ENCODE peak calls at places on chromosomes 7 and 10, in five cellular contexts. F, B, K, P and X are unnamed samples.

GRCh38 chr7:5714657-5715337 is 66.7 kb downstream of the RNF216 start:
- DNase-seq in F (no peak), B (no peak), K (no peak), P (no peak), X (no peak)

GRCh38 chr7:66110861-66111260 is 3.8 kb upstream of the CRCP start:
- DNase-seq in F (peak), B (no peak), K (no peak), P (no peak), X (peak)

GRCh38 chr7:140475747-140476333 is 3.5 kb downstream of the MKRN1 start:
- DNase-seq in F (peak), B (peak), K (no peak), P (peak), X (peak)

GRCh38 chr7:117164578-117164977 is 158.3 kb downstream of the WNT2 start:
- DNase-seq in F (no peak), B (no peak), K (no peak), P (no peak), X (no peak)

GRCh38 chr10:111835562-111835961 is 348.0 kb downstream of the GPAM start:
- DNase-seq in F (no peak), B (no peak), K (no peak), P (no peak), X (no peak)

GRCh38 chr7:42192851-42193456 is 44.1 kb downstream of the GLI3 start:
- DNase-seq in F (no peak), B (no peak), K (no peak), P (no peak), X (no peak)

GRCh38 chr10:48468866-48469511 is 135.9 kb downstream of the ARHGAP22 start:
- DNase-seq in F (no peak), B (no peak), K (no peak), P (no peak), X (no peak)

GRCh38 chr7:620052-620451 is 100.4 kb upstream of the PDGFA start:
- DNase-seq in F (no peak), B (peak), K (no peak), P (no peak), X (no peak)

GRCh38 chr10:79393924-79394610 is 46.8 kb downstream of the PPIF start:
- DNase-seq in F (no peak), B (no peak), K (no peak), P (no peak), X (no peak)

GRCh38 chr7:36037121-36037662 is 115.9 kb upstream of the EEPD1 start:
- DNase-seq in F (no peak), B (no peak), K (no peak), P (peak), X (no peak)

GRCh38 chr7:124201768-124202349 is 169.0 kb upstream of the TMEM229A start:
- DNase-seq in F (no peak), B (no peak), K (no peak), P (no peak), X (no peak)

GRCh38 chr10:44306147-44306710 is 78.7 kb downstream of the CXCL12 start:
- DNase-seq in F (no peak), B (no peak), K (no peak), P (no peak), X (no peak)

GRCh38 chr10:78703581-78703980 is 365.2 kb upstream of the ZMIZ1 start:
- DNase-seq in F (no peak), B (no peak), K (no peak), P (peak), X (no peak)

GRCh38 chr10:51000976-51001375 is 73.3 kb upstream of the PRKG1 start:
- DNase-seq in F (no peak), B (no peak), K (no peak), P (no peak), X (no peak)

GRCh38 chr10:86257683-86258082 is 108.9 kb downstream of the GRID1 start:
- DNase-seq in F (no peak), B (no peak), K (no peak), P (peak), X (no peak)

GRCh38 chr10:120423350-120424197 is 33.5 kb upstream of the PLPP4 start:
- DNase-seq in F (peak), B (peak), K (no peak), P (peak), X (peak)
- TF ChIP-seq REST in F (no peak), B (no peak), K (no peak), P (no peak), X (no peak)

DNA sequence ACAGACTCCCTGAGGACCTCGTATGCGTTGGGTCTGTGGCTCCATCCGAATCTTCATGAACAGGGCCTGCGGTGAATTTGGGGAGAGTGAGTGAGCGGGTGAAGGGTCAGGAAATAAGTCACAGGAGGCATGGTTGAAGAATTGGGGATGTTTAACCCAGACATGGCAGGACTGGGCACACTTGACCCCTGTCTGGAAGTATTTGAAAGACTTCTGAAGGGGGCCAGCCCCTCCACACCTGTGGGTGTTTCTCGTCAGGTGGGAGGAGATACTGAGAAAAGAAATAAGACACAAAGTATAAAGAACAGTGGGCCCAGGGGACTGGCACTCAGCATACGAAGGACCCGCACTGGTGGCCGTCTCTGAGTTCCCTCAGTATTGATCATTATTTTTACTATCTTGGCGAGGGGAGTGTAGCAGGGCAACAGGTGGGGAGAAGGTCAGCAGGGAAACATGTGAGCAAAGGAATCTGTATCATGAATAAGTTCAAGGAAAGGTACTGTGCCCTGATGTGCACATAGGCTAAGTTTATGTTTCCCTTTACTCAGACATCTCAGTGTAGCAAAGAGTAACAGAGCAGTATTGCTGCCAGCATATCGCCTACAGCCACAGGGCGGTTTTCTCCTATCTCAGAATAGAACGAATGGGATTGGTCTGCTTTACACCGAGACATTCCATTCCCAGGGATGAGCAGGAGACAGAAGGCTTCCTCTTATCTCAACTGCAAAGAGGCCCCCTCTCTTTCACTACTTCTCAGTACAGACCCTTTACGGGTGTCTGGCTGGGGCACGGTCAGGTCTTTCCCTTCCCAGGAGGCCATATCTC is 38.2 kb upstream of the PFKFB3 start:
- DNase-seq in F (no peak), B (no peak), K (no peak), P (no peak), X (no peak)
- TF ChIP-seq YY1 in F (no peak), B (no peak), K (no peak), P (no peak), X (no peak)

DNA sequence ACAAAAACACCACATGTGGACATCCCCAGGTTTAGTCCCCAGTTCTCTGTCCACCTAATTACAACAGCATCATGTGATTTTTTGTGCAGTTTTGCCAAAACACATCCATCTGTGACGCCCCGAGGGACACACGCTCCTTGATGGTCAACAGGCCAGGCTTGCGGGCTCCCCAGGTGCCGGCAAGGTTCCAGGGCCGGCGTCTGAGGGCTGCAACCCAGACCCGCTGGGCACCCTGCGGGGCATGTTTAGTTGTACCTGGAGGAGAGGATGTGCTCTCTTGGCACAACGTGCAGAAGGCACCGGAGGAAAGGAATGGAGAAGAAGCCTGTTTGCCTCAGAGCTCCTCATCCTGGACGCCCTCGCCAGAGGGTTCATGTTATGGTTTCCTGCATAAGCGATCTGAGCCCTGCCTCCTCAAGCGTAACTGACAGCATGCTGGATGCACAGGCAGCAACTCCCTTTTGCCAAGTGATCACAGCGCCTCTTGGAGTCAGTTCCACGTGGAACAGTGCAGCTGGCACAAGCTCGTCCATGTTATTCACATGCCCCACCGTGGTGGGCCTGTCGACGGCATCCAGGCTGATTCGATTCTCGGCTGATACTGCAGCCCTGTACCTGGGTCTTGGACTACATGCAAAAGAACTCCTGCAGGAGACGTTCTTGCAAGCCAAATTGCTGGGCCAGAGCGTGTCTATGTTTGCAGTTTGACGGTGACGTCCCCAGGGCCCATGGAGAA is 41.6 kb downstream of the JAKMIP3 start:
- DNase-seq in F (no peak), B (no peak), K (no peak), P (no peak), X (no peak)
- TF ChIP-seq REST in F (no peak), B (no peak), K (no peak), P (no peak), X (no peak)

GRCh38 chr10:127896590-127896989 is 3.8 kb upstream of the CLRN3 start:
- DNase-seq in F (no peak), B (no peak), K (no peak), P (no peak), X (no peak)
- TF ChIP-seq YY1 in F (no peak), B (no peak), K (no peak), P (no peak), X (no peak)

GRCh38 chr10:92742331-92743228 is 52.8 kb downstream of the HHEX start:
- DNase-seq in F (no peak), B (no peak), K (peak), P (no peak), X (no peak)
- TF ChIP-seq REST in F (no peak), B (no peak), K (no peak), P (no peak), X (no peak)

GRCh38 chr10:7304110-7304509 is 106.7 kb downstream of the SFMBT2 start:
- DNase-seq in F (no peak), B (no peak), K (no peak), P (no peak), X (no peak)

GRCh38 chr10:7306147-7306546 is 104.7 kb downstream of the SFMBT2 start:
- DNase-seq in F (no peak), B (no peak), K (no peak), P (no peak), X (no peak)

GRCh38 chr10:7303067-7303629 is 107.7 kb downstream of the SFMBT2 start:
- DNase-seq in F (no peak), B (no peak), K (no peak), P (no peak), X (no peak)

GRCh38 chr10:7302393-7303054 is 108.3 kb downstream of the SFMBT2 start:
- DNase-seq in F (no peak), B (no peak), K (no peak), P (no peak), X (no peak)

GRCh38 chr10:7305053-7305452 is 105.8 kb downstream of the SFMBT2 start:
- DNase-seq in F (no peak), B (no peak), K (no peak), P (no peak), X (no peak)
- TF ChIP-seq YY1 in F (no peak), B (no peak), K (no peak), P (no peak), X (no peak)

DNA sequence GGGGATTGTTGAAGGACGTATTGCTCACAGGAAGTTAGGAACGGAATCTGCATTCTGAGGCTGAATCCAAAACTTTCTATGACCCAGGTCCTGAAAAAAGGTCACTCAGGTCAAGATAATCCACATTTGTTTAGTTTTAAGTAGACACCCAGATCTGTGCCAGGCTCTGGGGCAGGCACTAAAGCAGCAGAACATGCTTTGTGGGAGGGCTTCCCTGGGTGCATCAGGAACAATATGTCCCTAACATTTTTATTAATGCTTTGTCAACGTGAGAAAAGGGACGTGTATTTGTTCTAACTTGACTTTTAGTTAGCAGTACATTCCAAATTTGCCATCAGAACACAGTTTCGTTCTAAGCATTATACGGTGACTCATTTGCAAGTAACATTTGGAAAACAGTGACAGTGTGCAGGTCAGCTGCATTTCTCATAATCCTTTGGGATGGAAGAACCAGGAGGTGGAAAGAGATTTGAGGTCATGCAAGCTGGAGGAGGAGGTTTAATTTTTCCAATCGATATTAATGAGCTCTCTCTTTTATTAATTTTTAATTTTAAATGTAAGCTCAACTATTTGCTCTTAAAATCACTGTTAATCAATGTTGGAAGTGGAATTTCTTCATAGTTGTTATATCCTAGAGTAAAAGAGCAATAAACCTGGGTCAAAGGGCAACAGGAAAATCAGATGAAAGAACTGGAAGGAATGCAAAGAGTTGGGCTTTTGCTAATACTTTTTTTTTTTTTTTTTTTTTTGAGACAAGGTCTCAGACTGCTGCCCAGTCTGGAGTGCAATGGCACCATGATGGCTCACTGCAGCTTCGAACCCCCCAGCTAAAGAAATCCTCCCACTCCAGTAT is 35.0 kb downstream of the TAS2R41 start:
- DNase-seq in F (no peak), B (no peak), K (no peak), P (no peak), X (no peak)
- TF ChIP-seq REST in F (no peak), B (no peak), K (no peak), P (no peak), X (no peak)

DNA sequence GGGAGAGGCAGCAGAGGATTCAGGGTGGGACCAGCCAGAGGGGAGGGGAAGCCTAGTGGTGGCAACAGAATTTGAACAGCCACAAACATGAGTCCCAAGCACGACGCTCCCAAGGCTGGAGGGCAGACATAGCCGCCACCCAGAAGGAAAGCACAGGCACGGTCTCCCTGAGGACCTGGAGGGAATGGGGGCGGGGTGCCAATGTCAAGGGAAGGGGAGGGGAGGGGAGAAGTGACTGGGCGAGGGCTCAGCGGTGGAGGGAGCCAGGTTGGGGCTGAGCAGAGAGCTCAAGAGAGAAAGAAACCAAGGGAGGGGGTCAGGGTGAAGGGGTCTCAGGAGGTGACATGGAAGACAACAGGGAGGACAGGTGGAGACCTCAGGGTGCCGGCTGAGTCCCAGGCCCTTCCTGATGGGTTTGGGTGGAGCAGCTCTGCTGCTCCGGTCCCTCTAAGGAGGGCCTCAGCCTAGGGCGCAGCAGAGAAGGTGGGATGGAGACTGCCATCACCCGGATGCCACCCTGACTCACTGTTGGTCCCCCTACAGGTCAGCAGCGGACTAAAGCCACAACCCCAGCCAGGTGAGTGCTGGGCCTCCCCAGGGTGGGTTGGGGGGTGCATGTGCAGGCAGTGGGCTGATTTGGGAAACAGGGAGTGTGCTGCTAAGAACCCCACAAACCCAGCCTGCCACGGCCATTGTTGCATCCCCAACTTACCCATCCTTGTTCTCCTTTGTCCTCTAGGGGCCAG is 24.2 kb downstream of the PILRA start:
- DNase-seq in F (no peak), B (peak), K (no peak), P (no peak), X (no peak)
- TF ChIP-seq YY1 in F (no peak), B (no peak), K (no peak), P (no peak), X (no peak)

DNA sequence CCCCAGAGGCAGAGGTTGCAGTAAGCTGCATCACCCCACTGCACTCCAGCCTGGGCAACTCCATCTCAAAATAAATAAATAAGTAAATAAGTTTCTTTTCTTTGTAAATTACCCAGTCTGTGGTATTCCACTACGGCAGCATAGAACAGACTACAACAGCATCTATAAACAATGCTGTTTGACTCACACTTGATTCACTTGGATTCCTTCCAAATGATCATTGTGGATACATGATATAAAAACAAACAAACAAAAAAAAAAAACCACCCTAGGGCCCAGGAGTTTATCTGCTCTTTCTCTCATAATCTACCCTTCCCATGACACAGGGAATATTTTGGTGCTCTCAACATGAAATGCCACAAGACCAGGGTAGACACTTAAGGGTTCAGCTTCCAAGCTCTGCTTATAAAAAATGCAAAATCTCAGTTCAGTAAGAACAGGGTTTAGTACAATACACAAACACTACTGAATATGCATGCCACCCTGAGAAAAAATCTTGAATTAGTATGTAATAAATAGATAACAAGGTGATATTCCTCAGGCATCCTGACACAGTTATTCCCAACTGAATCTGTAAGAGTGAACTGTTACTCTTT is 200.9 kb downstream of the FAM107B start:
- DNase-seq in F (no peak), B (no peak), K (no peak), P (no peak), X (peak)
- TF ChIP-seq REST in F (no peak), B (no peak), K (no peak), P (no peak), X (no peak)

GRCh38 chr7:105807363-105807762 is 69.0 kb downstream of the ATXN7L1 start:
- DNase-seq in F (no peak), B (no peak), K (no peak), P (no peak), X (no peak)

GRCh38 chr7:105806592-105807266 is 69.7 kb downstream of the ATXN7L1 start:
- DNase-seq in F (no peak), B (no peak), K (peak), P (no peak), X (no peak)

GRCh38 chr7:105808209-105808608 is 68.2 kb downstream of the ATXN7L1 start:
- DNase-seq in F (no peak), B (no peak), K (no peak), P (no peak), X (no peak)

GRCh38 chr7:105810556-105810955 is 65.8 kb downstream of the ATXN7L1 start:
- DNase-seq in F (no peak), B (no peak), K (no peak), P (no peak), X (no peak)

DNA sequence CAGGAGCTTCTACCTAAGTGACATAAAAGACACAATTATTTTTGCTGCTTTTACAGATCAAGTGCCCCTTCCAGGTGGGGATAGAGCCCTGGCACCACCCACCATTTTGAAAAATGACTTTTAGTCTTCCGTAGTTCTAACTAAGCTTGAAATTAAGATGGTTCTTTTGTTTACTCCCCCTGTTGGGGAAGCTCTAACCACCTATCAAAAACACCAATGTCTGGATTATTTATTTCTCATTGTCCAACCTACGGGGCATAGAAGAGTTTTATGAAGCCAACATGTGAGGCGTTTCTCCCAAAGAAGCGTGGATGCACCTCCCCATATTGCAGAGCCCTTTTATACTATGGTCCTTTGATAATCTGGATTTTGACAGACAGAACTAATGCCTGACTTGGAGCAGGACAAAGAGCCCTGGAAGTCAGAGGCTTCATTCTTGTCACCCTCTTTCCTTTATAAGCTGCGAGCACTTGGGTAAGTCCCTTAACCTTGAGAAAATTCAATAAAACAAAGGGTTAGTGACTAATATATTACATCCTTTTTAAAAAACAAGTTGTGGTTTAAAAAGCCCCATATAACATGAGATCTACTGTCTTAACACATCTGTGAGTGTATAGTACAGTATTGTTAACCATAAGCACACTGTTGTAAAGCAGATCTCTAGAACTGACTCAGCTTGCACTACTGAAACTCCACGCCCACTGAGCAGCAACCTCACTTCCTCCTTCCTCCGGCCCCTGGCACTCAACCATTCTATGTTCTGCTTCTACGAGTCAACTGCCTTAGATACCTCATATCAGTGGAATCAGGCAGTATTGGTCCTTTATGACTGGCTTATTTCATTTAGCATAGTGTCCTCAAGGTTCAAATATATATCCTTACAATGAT is 67.5 kb downstream of the ATXN7L1 start:
- DNase-seq in F (no peak), B (no peak), K (peak), P (no peak), X (no peak)
- TF ChIP-seq YY1 in F (no peak), B (no peak), K (peak), P (no peak), X (no peak)